ENCODE peak calls at places on chromosomes 16 and 17, in six cellular contexts. F is GM12878, J is HepG2, X is SK-N-SH, M is H1, Z is K562. L is an unnamed sample.

GRCh38 chr17:77089118-77089477 is 51.7 kb upstream of the SEC14L1 start:
- DNase-seq in F (no peak), J (peak), X (no peak), M (no peak), Z (no peak), L (no peak)

GRCh38 chr16:29995330-29995910 is at the start of gene HIRIP3:
- DNase-seq in F (peak), J (peak), X (peak), M (peak), Z (peak), L (peak)

GRCh38 chr17:38464723-38465419 is 36.6 kb downstream of the ARHGAP23 start:
- DNase-seq in F (no peak), J (no peak), X (peak), M (no peak), Z (peak), L (no peak)

GRCh38 chr17:66944365-66945203 is 19.9 kb upstream of the CACNG4 start:
- DNase-seq in F (no peak), J (no peak), X (peak), M (no peak), Z (peak), L (no peak)

GRCh38 chr17:66268247-66268927 is 34.0 kb upstream of the PRKCA start:
- DNase-seq in F (no peak), J (no peak), X (no peak), M (no peak), Z (no peak), L (no peak)

GRCh38 chr17:1711804-1712203 is 1.6 kb upstream of the TLCD2 start:
- DNase-seq in F (no peak), J (no peak), X (no peak), M (no peak), Z (no peak), L (no peak)

GRCh38 chr17:79979841-79980215 is 55.8 kb downstream of the TBC1D16 start:
- DNase-seq in F (no peak), J (no peak), X (peak), M (no peak), Z (no peak), L (no peak)

GRCh38 chr17:74871329-74872076 is 1.3 kb downstream of the FDXR start:
- DNase-seq in F (no peak), J (no peak), X (no peak), M (no peak), Z (no peak), L (no peak)

GRCh38 chr17:42287305-42288077 is 807 bp upstream of the STAT5A start:
- DNase-seq in F (peak), J (no peak), X (peak), M (no peak), Z (peak), L (no peak)

GRCh38 chr16:67016143-67016542 is 12.8 kb upstream of the CBFB start:
- DNase-seq in F (no peak), J (no peak), X (no peak), M (no peak), Z (no peak), L (no peak)

GRCh38 chr16:67013823-67014640 is 14.9 kb upstream of the CBFB start:
- DNase-seq in F (no peak), J (peak), X (peak), M (peak), Z (peak), L (peak)

GRCh38 chr16:67013238-67013822 is 15.6 kb upstream of the CBFB start:
- DNase-seq in F (no peak), J (no peak), X (no peak), M (no peak), Z (no peak), L (no peak)

GRCh38 chr16:67015317-67015731 is 13.6 kb upstream of the CBFB start:
- DNase-seq in F (no peak), J (no peak), X (no peak), M (no peak), Z (peak), L (no peak)

DNA sequence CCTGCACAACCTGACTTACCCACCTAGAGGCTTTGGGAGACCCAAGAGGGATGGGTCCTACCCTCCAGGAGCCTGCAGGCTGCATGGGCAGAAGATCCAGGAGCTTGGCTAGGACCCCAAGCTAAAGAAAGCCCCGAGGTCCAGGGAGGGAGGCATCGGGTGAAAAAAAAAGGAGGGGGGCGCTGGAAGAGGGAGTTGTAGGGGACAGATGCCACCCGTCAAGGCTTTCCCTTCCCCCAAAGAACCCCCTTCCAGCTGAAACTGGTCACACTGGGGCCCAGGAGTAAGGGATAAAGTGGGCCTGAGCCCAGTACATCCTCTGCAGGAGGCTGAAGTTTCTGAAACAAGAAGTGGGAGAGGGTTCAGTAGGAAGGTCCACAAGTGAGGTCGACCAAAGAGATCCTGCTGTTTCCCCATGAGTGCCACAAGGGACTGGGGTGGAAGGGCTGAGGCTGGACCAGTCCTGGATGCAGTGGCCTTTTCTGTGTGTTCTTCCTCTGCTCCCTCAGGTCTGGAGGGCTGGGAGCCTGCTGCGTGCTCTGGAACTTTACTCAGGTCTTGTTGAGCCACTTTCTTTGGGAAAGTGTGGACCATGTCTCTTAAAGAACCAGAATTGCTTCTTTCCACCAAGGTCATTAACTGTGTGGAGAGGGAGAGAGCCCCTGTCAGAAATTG is 14.2 kb upstream of the CBFB start:
- DNase-seq in F (no peak), J (no peak), X (no peak), M (no peak), Z (no peak), L (no peak)
- H3K27ac ChIP-seq in F (no peak), J (no peak), X (no peak), M (no peak), Z (peak), L (no peak)

DNA sequence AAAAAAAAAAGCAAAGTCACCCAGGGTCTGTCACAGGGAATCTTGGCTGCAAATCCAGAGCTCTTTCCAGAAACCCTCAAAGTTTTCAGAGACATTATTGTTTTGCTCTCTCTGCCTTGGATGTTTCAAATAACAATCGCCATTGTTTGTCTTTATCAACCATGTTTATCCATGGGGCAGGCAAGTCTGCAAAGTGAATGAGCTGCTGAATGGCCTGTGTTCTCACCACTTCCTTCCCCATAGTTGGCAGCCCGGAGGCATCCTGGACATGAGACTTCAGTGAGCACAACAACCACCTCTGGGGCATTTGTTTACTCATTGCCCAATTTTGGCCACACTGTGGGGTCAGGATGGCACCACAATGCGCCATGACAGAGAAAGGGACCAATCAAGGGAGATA is 53.1 kb upstream of the USP7 start:
- DNase-seq in F (no peak), J (no peak), X (no peak), M (no peak), Z (no peak), L (no peak)
- H3K4me3 ChIP-seq in F (no peak), J (no peak), X (no peak), M (no peak), Z (no peak), L (no peak)

GRCh38 chr17:29914819-29915537 is 15.1 kb downstream of the SSH2 start:
- DNase-seq in F (no peak), J (no peak), X (no peak), M (no peak), Z (no peak), L (no peak)

GRCh38 chr17:29918016-29918415 is 12.0 kb downstream of the SSH2 start:
- DNase-seq in F (no peak), J (no peak), X (no peak), M (no peak), Z (no peak), L (no peak)

GRCh38 chr17:29918922-29919856 is 10.8 kb downstream of the SSH2 start:
- DNase-seq in F (no peak), J (no peak), X (no peak), M (no peak), Z (no peak), L (no peak)
- TF ChIP-seq GABPA in F (no peak), J (no peak), X (no peak), M (no peak), Z (no peak), L (no peak)

DNA sequence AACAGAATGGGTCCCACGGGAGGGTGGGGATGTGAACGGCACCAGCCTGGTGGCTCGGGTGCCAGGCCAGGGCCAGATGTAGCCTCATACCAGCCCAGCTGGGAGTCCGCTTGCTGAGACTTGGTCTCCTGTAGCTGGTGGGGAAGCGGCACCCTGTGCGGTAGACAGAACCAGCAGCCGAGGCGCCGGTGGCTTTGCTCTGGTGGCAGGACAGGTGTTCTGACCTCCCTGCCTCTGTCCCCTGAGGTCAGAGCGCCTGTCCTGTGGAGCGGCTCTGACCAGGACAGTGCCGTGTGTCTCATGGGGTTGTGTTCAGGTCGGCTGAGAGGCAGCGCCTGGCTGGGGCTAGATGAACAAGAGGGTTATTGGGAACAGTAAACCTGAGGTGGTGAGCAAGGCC is 20.1 kb downstream of the RAB40C start:
- DNase-seq in F (no peak), J (no peak), X (no peak), M (no peak), Z (no peak), L (no peak)
- H3K27ac ChIP-seq in F (no peak), J (peak), X (no peak), M (no peak), Z (no peak), L (no peak)

L was measured in HL-60.